ENCODE peak calls at places on chromosomes 2 and 18, in four cellular contexts. Z is mesenchymal stem cell, R is H9, K is H1. Y is an unnamed sample.

GRCh38 chr2:196809260-196809659 is at the start of gene C2orf66:
- DNase-seq in Z (no peak), R (no peak), K (no peak), Y (no peak)

GRCh38 chr2:101476605-101477208 is 1.8 kb upstream of the RFX8 start:
- DNase-seq in Z (no peak), R (no peak), K (no peak), Y (no peak)

GRCh38 chr2:23249348-23249747 is 135.6 kb upstream of the KLHL29 start:
- DNase-seq in Z (no peak), R (no peak), K (no peak), Y (no peak)

GRCh38 chr2:168594778-168595177 is 138.7 kb downstream of the CERS6 start:
- DNase-seq in Z (no peak), R (no peak), K (no peak), Y (no peak)

GRCh38 chr18:77201508-77201907 is 48.1 kb upstream of the GALR1 start:
- DNase-seq in Z (no peak), R (no peak), K (no peak), Y (no peak)

GRCh38 chr2:82316573-82317371 is 2012.2 kb upstream of the LRRTM1 start:
- DNase-seq in Z (no peak), R (no peak), K (no peak), Y (no peak)

GRCh38 chr2:28635251-28635650 is 116.4 kb upstream of the PPP1CB start:
- DNase-seq in Z (no peak), R (no peak), K (no peak), Y (no peak)

GRCh38 chr18:3025544-3025943 is 12.6 kb upstream of the LPIN2 start:
- DNase-seq in Z (no peak), R (no peak), K (no peak), Y (no peak)

GRCh38 chr2:197037863-197038398 is 111.4 kb upstream of the PGAP1 start:
- DNase-seq in Z (no peak), R (no peak), K (no peak), Y (no peak)

GRCh38 chr18:11500153-11501122 is 109.0 kb upstream of the SLC35G4 start:
- DNase-seq in Z (peak; percentile 96), R (no peak), K (no peak), Y (no peak)

GRCh38 chr2:154794328-154794870 is 95.9 kb downstream of the KCNJ3 start:
- DNase-seq in Z (no peak), R (no peak), K (no peak), Y (no peak)

GRCh38 chr2:174633621-174633927 is 36.0 kb upstream of the WIPF1 start:
- DNase-seq in Z (no peak), R (no peak), K (no peak), Y (no peak)

GRCh38 chr2:216516730-216517350 is 18.2 kb downstream of the RPL37A start:
- DNase-seq in Z (peak; percentile 59), R (no peak), K (no peak), Y (no peak)

GRCh38 chr2:19784456-19784855 is 117.3 kb downstream of the TTC32 start:
- DNase-seq in Z (no peak), R (no peak), K (no peak), Y (no peak)

GRCh38 chr2:231920366-231920765 is 5.8 kb downstream of the NPPC start:
- DNase-seq in Z (no peak), R (no peak), K (no peak), Y (no peak)

GRCh38 chr2:241094172-241094571 is 7.9 kb downstream of the MTERF4 start:
- DNase-seq in Z (no peak), R (no peak), K (no peak), Y (no peak)

GRCh38 chr18:57961876-57962505 is 82.0 kb upstream of the NEDD4L start:
- DNase-seq in Z (no peak), R (no peak), K (no peak), Y (no peak)

GRCh38 chr2:181461056-181461630 is 4.0 kb downstream of the ITGA4 start:
- DNase-seq in Z (no peak), R (no peak), K (no peak), Y (no peak)

GRCh38 chr18:50955246-50955645 is 12.6 kb upstream of the ELAC1 start:
- DNase-seq in Z (no peak), R (peak; percentile 33), K (no peak), Y (no peak)

GRCh38 chr2:111219734-111220505 is 99.2 kb downstream of the BCL2L11 start:
- DNase-seq in Z (no peak), R (no peak), K (no peak), Y (no peak)

GRCh38 chr2:10123281-10123680 is 742 bp downstream of the RRM2 start:
- DNase-seq in Z (peak; percentile 30), R (no peak), K (no peak), Y (no peak)

GRCh38 chr2:200735061-200735460 is 76.6 kb upstream of the BZW1 start:
- DNase-seq in Z (no peak), R (no peak), K (no peak), Y (no peak)

GRCh38 chr2:37705191-37705590 is 33.7 kb upstream of the CDC42EP3 start:
- DNase-seq in Z (no peak), R (no peak), K (no peak), Y (no peak)

GRCh38 chr2:37707393-37707792 is 36.0 kb upstream of the CDC42EP3 start:
- DNase-seq in Z (no peak), R (no peak), K (no peak), Y (no peak)

GRCh38 chr2:37706784-37707183 is 35.3 kb upstream of the CDC42EP3 start:
- DNase-seq in Z (no peak), R (no peak), K (no peak), Y (no peak)

GRCh38 chr2:37711308-37711731 is 39.9 kb upstream of the CDC42EP3 start:
- DNase-seq in Z (peak; percentile 93), R (peak; percentile 47), K (no peak), Y (no peak)

DNA sequence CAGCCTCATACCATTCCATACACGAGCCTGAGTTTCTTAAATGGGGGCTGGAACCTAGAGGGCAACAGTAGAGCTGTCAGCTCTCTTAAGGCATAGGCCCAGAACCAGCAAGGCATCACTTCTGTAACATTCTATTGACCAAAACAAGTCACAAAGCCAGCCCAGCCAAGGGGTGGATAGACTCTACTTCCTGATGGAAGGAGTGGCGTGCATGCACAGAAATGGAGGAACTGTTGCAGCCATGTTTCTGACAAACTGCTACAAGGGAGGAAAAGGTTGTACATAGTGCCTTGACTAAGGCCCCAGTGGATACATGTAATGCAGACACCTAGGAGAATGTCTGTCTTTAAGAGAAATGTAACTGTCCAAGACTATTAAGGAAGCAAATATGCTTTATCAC is 34.9 kb upstream of the CDC42EP3 start:
- DNase-seq in Z (no peak), R (no peak), K (no peak), Y (no peak)
- H2BK5ac ChIP-seq in Z (no peak overlapping the region), R (no peak overlapping the region), K (no peak overlapping the region), Y (no peak overlapping the region)

GRCh38 chr2:30255026-30255425 is 23.7 kb downstream of the LBH start:
- DNase-seq in Z (no peak), R (no peak), K (no peak), Y (no peak)

GRCh38 chr2:30254692-30255015 is 23.3 kb downstream of the LBH start:
- DNase-seq in Z (no peak), R (no peak), K (no peak), Y (no peak)

GRCh38 chr2:30257266-30258214 is 26.2 kb downstream of the LBH start:
- DNase-seq in Z (no peak), R (no peak), K (no peak), Y (no peak)

GRCh38 chr2:30253873-30254691 is 22.7 kb downstream of the LBH start:
- DNase-seq in Z (no peak), R (no peak), K (no peak), Y (no peak)

DNA sequence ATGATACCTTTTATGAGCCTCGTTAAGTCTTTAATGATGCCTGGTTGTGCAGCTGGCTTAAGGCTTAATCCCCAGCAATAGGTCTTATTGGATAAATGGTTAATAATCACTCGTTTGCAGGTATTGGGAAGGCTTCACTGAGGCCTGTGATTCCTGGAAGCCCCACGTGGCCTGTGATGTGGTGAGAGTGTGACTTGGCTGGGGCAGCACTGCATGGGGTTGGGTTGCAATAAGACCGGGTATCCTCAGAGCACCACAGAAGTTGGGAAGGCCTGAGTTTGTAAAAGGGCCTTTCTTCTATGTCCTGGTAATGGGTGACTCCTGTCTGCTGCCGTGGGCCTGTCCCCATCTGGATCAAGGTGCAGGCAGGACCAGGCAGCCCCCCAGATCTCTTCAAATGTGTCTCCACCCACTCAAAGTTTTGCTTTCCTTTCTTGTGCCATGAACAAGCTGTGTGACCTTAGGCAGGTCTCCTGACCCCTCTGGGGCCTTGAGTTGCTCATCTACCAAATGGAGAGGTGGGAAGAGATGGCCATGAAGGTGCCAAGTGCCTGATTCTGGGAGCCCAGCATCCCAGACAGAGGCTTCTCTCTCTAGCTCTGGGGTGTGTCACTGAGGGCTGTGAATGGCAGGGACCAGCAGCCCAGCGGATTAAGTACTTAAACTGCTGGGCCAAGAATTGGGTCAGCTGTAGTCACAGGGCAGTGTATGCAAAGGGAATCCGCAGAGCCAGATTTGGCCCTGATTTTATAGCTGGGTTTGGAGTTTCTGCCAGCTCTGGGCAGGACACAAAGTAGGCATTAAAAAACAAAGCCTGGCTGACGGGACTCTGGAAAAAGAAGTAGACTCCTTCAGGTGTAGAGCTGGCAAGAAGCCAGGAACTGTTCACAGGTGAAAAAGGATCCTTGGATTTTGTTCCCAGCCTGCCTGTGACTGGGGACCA is 24.4 kb downstream of the LBH start:
- DNase-seq in Z (no peak), R (no peak), K (no peak), Y (no peak)
- H2BK12ac ChIP-seq in Z (peak overlapping the region; percentile 6), R (no peak overlapping the region), K (no peak overlapping the region), Y (no peak overlapping the region)

GRCh38 chr2:2717406-2717805 is 386.3 kb upstream of the MYT1L start:
- DNase-seq in Z (no peak), R (no peak), K (no peak), Y (no peak)

GRCh38 chr2:2720351-2720750 is 389.3 kb upstream of the MYT1L start:
- DNase-seq in Z (no peak), R (no peak), K (no peak), Y (no peak)

GRCh38 chr2:2716771-2717170 is 385.7 kb upstream of the MYT1L start:
- DNase-seq in Z (no peak), R (no peak), K (no peak), Y (no peak)

GRCh38 chr2:2719781-2720180 is 388.7 kb upstream of the MYT1L start:
- DNase-seq in Z (no peak), R (no peak), K (no peak), Y (no peak)

DNA sequence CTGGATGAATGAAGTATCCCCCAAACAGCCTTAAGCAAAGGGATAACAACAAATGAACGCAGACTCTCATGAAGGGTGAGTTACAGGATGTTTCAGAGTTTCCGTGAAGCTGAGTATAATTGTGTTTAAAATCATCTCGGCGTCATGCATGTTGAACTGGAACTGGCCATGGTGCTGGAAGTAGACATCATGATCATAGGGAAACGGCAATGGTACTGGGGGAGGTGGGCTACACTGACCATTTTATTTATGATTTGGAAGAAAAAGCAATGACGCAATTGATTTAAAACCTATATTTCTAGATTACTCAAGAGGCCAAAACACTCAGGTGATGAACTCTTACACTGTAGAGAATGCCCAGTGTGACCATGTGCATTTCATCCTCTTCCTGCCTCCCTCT is 387.9 kb upstream of the MYT1L start:
- DNase-seq in Z (no peak), R (no peak), K (no peak), Y (no peak)
- H4K91ac ChIP-seq in Z (no peak overlapping the region), R (no peak overlapping the region), K (no peak overlapping the region), Y (no peak overlapping the region)

GRCh38 chr2:73089270-73090030 is 17.9 kb upstream of the SFXN5 start:
- DNase-seq in Z (peak; percentile 98), R (no peak), K (no peak), Y (no peak)
- H2BK5ac ChIP-seq in Z (peak overlapping the region; percentile 83), R (no peak overlapping the region), K (no peak overlapping the region), Y (no peak overlapping the region)